ENCODE peak calls at places on chromosomes 2 and 18, in eight cellular contexts. M is adipocyte; R is neuronal stem cell; S is IMR-90; B is CD4-positive, CD25-positive, alpha-beta regulatory T cell; P is right lobe of liver; A is CD8-positive, alpha-beta memory T cell; J is colonic mucosa. X is an unnamed sample. For H3K4me1, the result is how much of the 10 kb centered on the place peaks cover.

GRCh38 chr2:237479747-237480146 is 7.3 kb upstream of the MLPH start:
- DNase-seq in M (no peak), R (no peak), S (no peak), B (no peak), P (no peak), A (no peak), J (no peak), X (no peak)

GRCh38 chr18:26746284-26747130 is 119.0 kb downstream of the AQP4 start:
- DNase-seq in M (peak), R (no peak), S (no peak), B (no peak), P (no peak), A (no peak), J (no peak), X (no peak)

GRCh38 chr2:120525056-120526046 is 179.4 kb downstream of the INHBB start:
- DNase-seq in M (no peak), R (no peak), S (no peak), B (no peak), P (peak), A (no peak), J (no peak), X (no peak)

GRCh38 chr2:74834806-74835755 is 1.2 kb downstream of the HK2 start:
- DNase-seq in M (peak), R (peak), S (peak), B (peak), P (peak), A (peak), J (peak), X (peak)

GRCh38 chr2:222358876-222359275 is 60.1 kb upstream of the PAX3 start:
- DNase-seq in M (peak), R (no peak), S (no peak), B (no peak), P (no peak), A (no peak), J (no peak), X (no peak)

GRCh38 chr2:44596537-44597320 is 235.0 kb downstream of the CAMKMT start:
- DNase-seq in M (peak), R (no peak), S (no peak), B (no peak), P (no peak), A (no peak), J (no peak), X (no peak)

GRCh38 chr2:150548527-150548926 is 61.1 kb upstream of the RND3 start:
- DNase-seq in M (peak), R (no peak), S (peak), B (no peak), P (no peak), A (no peak), J (no peak), X (peak)

GRCh38 chr2:121075641-121076500 is 209.1 kb downstream of the TFCP2L1 start:
- DNase-seq in M (no peak), R (no peak), S (no peak), B (no peak), P (no peak), A (no peak), J (no peak), X (peak)

GRCh38 chr2:99670768-99671734 is 181.2 kb upstream of the REV1 start:
- DNase-seq in M (no peak), R (no peak), S (peak), B (no peak), P (no peak), A (no peak), J (no peak), X (no peak)

GRCh38 chr2:240213476-240214391 is 73.3 kb upstream of the OTOS start:
- DNase-seq in M (no peak), R (no peak), S (no peak), B (no peak), P (no peak), A (no peak), J (no peak), X (no peak)

GRCh38 chr2:119174216-119174992 is 15.9 kb upstream of the C1QL2 start:
- DNase-seq in M (peak), R (peak), S (no peak), B (peak), P (peak), A (peak), J (peak), X (peak)

GRCh38 chr2:157849591-157849990 is 26.5 kb downstream of the ACVR1 start:
- DNase-seq in M (no peak), R (no peak), S (no peak), B (no peak), P (no peak), A (no peak), J (no peak), X (no peak)

GRCh38 chr2:231601356-231602229 is 8.9 kb downstream of the TEX44 start:
- DNase-seq in M (peak), R (peak), S (peak), B (peak), P (peak), A (peak), J (peak), X (peak)

GRCh38 chr2:42970151-42970550 is 177.8 kb upstream of the HAAO start:
- DNase-seq in M (no peak), R (no peak), S (peak), B (no peak), P (no peak), A (no peak), J (no peak), X (no peak)

GRCh38 chr2:129977986-129978385 is 1.5 kb upstream of the RAB6C start:
- DNase-seq in M (no peak), R (no peak), S (no peak), B (no peak), P (no peak), A (no peak), J (no peak), X (no peak)

GRCh38 chr2:11370377-11371098 is 26.1 kb upstream of the ROCK2 start:
- DNase-seq in M (no peak), R (no peak), S (peak), B (no peak), P (peak), A (no peak), J (peak), X (no peak)

GRCh38 chr2:119674711-119675500 is 4.1 kb upstream of the TMEM177 start:
- DNase-seq in M (no peak), R (no peak), S (no peak), B (no peak), P (no peak), A (no peak), J (peak), X (peak)

GRCh38 chr2:21754164-21754788 is 630.5 kb downstream of the TDRD15 start:
- DNase-seq in M (no peak), R (no peak), S (no peak), B (no peak), P (no peak), A (no peak), J (no peak), X (peak)

GRCh38 chr2:39481611-39482010 is 44.5 kb upstream of the MAP4K3 start:
- DNase-seq in M (peak), R (no peak), S (peak), B (no peak), P (no peak), A (no peak), J (no peak), X (no peak)

GRCh38 chr2:125959047-125959446 is 696.9 kb upstream of the GYPC start:
- DNase-seq in M (no peak), R (no peak), S (no peak), B (no peak), P (no peak), A (no peak), J (no peak), X (peak)

GRCh38 chr18:3451166-3451988 is 1.4 kb downstream of the TGIF1 start:
- DNase-seq in M (peak), R (peak), S (peak), B (peak), P (peak), A (peak), J (peak), X (peak)

GRCh38 chr2:43101751-43102150 is 124.7 kb downstream of the ZFP36L2 start:
- DNase-seq in M (no peak), R (no peak), S (no peak), B (no peak), P (no peak), A (no peak), J (no peak), X (peak)

GRCh38 chr18:76396792-76397191 is 98.2 kb downstream of the ZNF516 start:
- DNase-seq in M (no peak), R (no peak), S (no peak), B (no peak), P (no peak), A (no peak), J (no peak), X (no peak)

GRCh38 chr2:98482362-98482761 is 37.7 kb downstream of the INPP4A start:
- DNase-seq in M (no peak), R (no peak), S (no peak), B (no peak), P (no peak), A (no peak), J (no peak), X (no peak)

GRCh38 chr2:98478088-98478551 is 33.5 kb downstream of the INPP4A start:
- DNase-seq in M (no peak), R (no peak), S (no peak), B (no peak), P (no peak), A (no peak), J (no peak), X (no peak)

GRCh38 chr2:98480598-98480997 is 35.9 kb downstream of the INPP4A start:
- DNase-seq in M (no peak), R (no peak), S (no peak), B (no peak), P (no peak), A (no peak), J (no peak), X (no peak)

GRCh38 chr2:98478861-98479770 is 34.5 kb downstream of the INPP4A start:
- DNase-seq in M (no peak), R (no peak), S (no peak), B (peak), P (no peak), A (peak), J (no peak), X (no peak)

GRCh38 chr2:98479959-98480524 is 35.4 kb downstream of the INPP4A start:
- DNase-seq in M (peak), R (no peak), S (peak), B (peak), P (peak), A (peak), J (no peak), X (no peak)
- H3K4me1 ChIP-seq in M (under half), R (under half), S (under half), B (half or more), P (under half), A (half or more), J (under half), X (under half)

DNA sequence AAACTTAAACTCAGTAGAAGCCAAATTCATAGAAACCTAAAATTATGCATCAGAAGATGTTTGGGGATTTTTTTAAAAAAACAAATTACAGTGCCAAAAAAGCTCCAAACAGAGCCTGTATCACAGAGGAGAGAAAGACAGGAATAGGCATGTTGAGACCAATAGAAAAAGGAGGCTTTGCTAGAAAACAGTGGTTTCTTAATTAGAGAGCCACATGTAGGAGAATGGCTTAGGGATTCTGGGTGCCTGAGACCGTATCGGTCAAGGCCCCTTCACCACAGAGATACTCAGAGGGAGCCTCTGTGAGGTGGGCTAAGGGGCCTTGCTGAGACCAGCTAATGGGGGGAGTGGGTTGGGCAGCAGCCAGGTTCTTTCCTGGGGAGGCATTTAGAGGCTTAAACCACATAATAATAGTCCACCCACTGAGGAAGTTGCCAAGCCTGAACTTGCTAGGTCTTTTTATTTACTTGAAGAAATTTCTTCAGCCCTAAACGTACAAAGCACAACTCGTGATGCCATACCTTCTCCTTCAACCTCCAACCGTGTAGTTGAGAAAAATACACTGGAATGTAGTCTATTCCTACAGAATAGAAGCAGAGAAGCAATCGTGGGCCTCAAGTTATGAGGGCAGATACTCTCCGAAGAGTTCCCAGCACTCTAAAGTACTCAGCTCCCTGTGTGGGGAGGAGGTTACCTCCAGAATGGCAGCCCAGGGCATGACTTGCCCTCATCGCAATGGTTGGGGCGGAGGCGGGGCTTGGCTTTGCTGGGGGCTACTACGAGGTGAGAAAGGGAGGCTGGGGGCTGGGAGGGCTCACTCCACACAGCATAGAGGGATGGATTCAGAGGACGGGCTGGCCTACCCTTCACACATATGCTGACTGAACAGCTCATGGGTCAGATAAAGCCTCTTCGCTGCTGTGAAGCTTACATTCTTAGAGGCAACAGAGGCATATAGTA is 237.9 kb downstream of the TPGS2 start:
- DNase-seq in M (no peak), R (no peak), S (no peak), B (no peak), P (no peak), A (no peak), J (no peak), X (peak)
- H3K4me1 ChIP-seq in M (under half), R (under half), S (under half), B (under half), P (under half), A (under half), J (under half), X (under half)

GRCh38 chr2:234998404-234999211 is 46.8 kb downstream of the SH3BP4 start:
- DNase-seq in M (no peak), R (no peak), S (no peak), B (no peak), P (peak), A (no peak), J (no peak), X (no peak)
- H3K4me1 ChIP-seq in M (under half), R (under half), S (half or more), B (under half), P (under half), A (under half), J (under half), X (half or more)

GRCh38 chr18:48826806-48827205 is 124.0 kb downstream of the SMAD7 start:
- DNase-seq in M (no peak), R (no peak), S (no peak), B (no peak), P (no peak), A (no peak), J (peak), X (peak)

GRCh38 chr18:48827321-48828200 is 123.2 kb downstream of the SMAD7 start:
- DNase-seq in M (peak), R (peak), S (peak), B (no peak), P (no peak), A (no peak), J (no peak), X (peak)

GRCh38 chr18:48829443-48830149 is 121.2 kb downstream of the SMAD7 start:
- DNase-seq in M (no peak), R (no peak), S (no peak), B (no peak), P (no peak), A (no peak), J (no peak), X (peak)

GRCh38 chr18:48828713-48829442 is 121.9 kb downstream of the SMAD7 start:
- DNase-seq in M (no peak), R (no peak), S (no peak), B (no peak), P (no peak), A (no peak), J (no peak), X (peak)

DNA sequence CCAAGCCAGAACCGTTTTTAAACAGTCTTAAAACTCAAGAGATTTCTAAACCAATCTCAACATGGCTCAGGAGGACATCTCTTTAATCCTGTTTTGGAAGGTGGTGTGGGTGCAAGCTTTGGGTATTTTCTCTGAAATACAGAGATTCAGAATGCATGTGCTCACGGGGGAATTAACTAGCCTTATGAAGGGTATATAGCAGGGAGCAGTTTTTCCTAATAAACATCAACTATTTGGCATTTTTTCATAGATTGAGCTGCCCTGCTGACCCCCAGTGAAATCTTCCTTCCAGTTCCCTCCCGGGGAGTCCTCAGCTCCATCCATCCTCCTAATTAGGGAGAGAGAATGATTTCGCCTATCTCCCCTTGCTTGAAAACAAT is 122.6 kb downstream of the SMAD7 start:
- DNase-seq in M (no peak), R (no peak), S (no peak), B (no peak), P (no peak), A (no peak), J (no peak), X (no peak)
- H3K4me1 ChIP-seq in M (under half), R (under half), S (under half), B (under half), P (under half), A (under half), J (under half), X (under half)

GRCh38 chr2:62733546-62733945 is 28.0 kb downstream of the EHBP1 start:
- DNase-seq in M (peak), R (no peak), S (no peak), B (no peak), P (no peak), A (no peak), J (no peak), X (no peak)

GRCh38 chr2:62740221-62740620 is 34.7 kb downstream of the EHBP1 start:
- DNase-seq in M (peak), R (no peak), S (no peak), B (no peak), P (no peak), A (no peak), J (no peak), X (no peak)

GRCh38 chr2:62741127-62741526 is 35.6 kb downstream of the EHBP1 start:
- DNase-seq in M (no peak), R (no peak), S (no peak), B (no peak), P (no peak), A (no peak), J (no peak), X (no peak)

GRCh38 chr2:62738981-62739936 is 33.7 kb downstream of the EHBP1 start:
- DNase-seq in M (peak), R (no peak), S (no peak), B (peak), P (no peak), A (no peak), J (no peak), X (no peak)

GRCh38 chr2:62736899-62737559 is 31.5 kb downstream of the EHBP1 start:
- DNase-seq in M (no peak), R (peak), S (no peak), B (no peak), P (no peak), A (no peak), J (no peak), X (peak)
- H3K4me1 ChIP-seq in M (half or more), R (under half), S (under half), B (under half), P (under half), A (under half), J (under half), X (under half)